ENCODE peak calls at places on chromosomes 7 and 10, in four cellular contexts. U is stomach, V is HepG2, E is spleen. O is an unnamed sample.

GRCh38 chr10:23191764-23192395 is at the start of gene PTF1A:
- DNase-seq in V (no peak), E (no peak), U (no peak), O (no peak)

GRCh38 chr10:36063396-36063795 is 421.3 kb upstream of the FZD8 start:
- DNase-seq in E (no peak), U (no peak), V (no peak), O (no peak)

GRCh38 chr10:16952010-16952550 is 134.9 kb upstream of the RSU1 start:
- DNase-seq in V (no peak), U (no peak), E (no peak), O (no peak)

GRCh38 chr10:18860591-18861205 is 187.9 kb upstream of the MALRD1 start:
- DNase-seq in E (no peak), U (no peak), V (no peak), O (no peak)

GRCh38 chr10:124842721-124843120 is 41.1 kb downstream of the ABRAXAS2 start:
- DNase-seq in E (no peak), V (no peak), U (no peak), O (no peak)

GRCh38 chr10:106076496-106076895 is 1088.0 kb downstream of the SORCS1 start:
- DNase-seq in E (no peak), V (no peak), U (no peak), O (no peak)

GRCh38 chr7:47663239-47663638 is 81.3 kb upstream of the TNS3 start:
- DNase-seq in V (no peak), U (no peak), E (no peak), O (no peak)

GRCh38 chr7:100022621-100023020 is 7.2 kb downstream of the ZKSCAN1 start:
- DNase-seq in V (peak; percentile 63), E (no peak), U (peak; percentile 84), O (no peak)

GRCh38 chr7:108415821-108416536 is 40.3 kb downstream of the NRCAM start:
- DNase-seq in E (no peak), V (no peak), U (no peak), O (no peak)

GRCh38 chr7:142885311-142886230 is at the start of gene TRPV6:
- DNase-seq in V (no peak), E (peak; percentile 68), U (peak; percentile 88), O (peak; percentile 22)

GRCh38 chr10:28411648-28412047 is 108.8 kb upstream of the MPP7 start:
- DNase-seq in U (no peak), V (no peak), E (no peak), O (no peak)

GRCh38 chr7:89029864-89030263 is 234.3 kb upstream of the TEX47 start:
- DNase-seq in V (no peak), U (no peak), E (no peak), O (peak; percentile 2)

DNA sequence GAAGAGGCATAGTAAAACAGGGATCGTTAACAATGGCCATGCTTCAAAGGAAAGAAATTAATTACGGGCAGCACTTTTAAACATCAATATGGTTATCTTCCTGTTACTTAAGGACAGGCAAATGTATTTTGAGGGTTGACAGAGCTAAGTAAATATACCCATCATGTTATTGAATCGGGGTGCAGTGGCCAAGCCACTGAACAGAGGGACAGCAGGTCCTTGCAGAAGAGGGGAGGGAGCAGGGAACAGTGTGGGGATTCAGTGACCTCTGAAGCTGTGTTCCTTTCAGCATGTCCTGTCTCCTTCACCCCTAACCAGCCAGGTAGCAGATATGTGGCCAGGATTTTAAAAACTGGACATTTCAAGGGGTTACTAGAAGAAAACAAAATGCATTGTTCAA is 12.7 kb downstream of the ANK3 start:
- DNase-seq in V (no peak), E (no peak), U (no peak), O (no peak)
- TF ChIP-seq POLR2AphosphoS5 in V (no peak), E (no peak), U (no peak), O (no peak)

DNA sequence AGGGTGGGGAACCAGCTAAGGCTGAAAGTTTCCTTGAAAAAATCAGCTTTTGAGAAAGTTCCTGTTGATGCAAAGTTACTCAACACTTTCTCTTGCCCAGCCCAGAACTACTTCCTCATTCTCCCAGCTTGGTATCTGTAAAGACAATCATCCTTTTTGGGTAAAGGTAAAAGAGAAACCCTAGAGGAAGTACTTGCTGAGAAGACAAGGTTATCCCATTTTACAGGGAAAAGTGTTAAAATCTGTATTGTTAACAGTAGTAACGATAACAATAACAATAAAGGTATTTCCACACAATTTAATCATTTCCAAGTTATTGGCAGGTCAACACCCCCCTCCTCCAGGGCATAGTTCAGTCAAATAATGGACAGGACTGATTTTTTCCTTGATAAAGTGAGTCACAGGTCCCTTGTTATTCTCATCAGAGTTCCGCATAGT is 2.4 kb downstream of the ALOX5 start:
- DNase-seq in V (no peak), E (no peak), U (no peak), O (no peak)
- H3K4me1 ChIP-seq in V (peaks cover 10% of the 10 kb centered on the region), E (peaks cover 12% of the 10 kb centered on the region), U (peaks cover 19% of the 10 kb centered on the region), O (peaks cover 37% of the 10 kb centered on the region)

DNA sequence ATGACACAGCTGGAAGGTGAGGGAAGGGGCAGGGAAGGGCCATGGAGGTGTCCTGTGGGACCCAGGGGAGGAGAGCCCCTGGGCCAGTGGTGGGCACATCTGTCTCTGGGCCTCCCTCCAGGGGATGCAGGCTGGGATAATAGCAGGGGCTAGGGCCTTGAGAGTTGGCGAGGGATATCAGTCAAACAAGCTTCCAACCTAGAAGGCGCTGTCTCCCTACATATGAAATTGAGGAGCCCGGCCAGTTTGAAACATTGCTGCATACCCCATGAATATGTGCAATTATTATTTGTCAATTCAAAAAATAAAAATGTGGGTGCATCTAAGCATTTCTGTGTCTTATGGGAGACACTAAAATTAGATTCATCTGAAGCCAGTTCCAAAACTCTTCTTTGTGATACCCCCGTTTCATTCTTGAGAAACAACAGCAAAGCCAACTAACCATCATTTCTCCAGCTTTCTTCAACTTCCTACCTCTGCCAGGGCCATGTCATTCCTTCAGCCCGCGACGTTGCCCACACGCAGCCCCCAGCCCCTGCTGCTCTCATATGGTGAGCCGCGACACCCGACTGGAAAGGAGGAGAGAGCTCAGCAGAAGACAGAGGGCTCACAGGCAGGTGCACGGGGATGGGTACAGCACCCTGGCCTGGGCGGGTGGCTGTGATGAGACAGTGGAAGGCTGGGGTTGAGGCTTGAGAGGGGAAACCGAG is 418.7 kb downstream of the GLRX3 start:
- DNase-seq in E (no peak), V (no peak), U (no peak), O (no peak)
- H3K9me3 ChIP-seq in E (no peaks in the 10 kb centered on the region), V (no peaks in the 10 kb centered on the region), U (peaks cover 3% of the 10 kb centered on the region), O (no peaks in the 10 kb centered on the region)

GRCh38 chr10:13349776-13350274 is 1.7 kb upstream of the SEPHS1 start:
- DNase-seq in V (no peak), U (peak; percentile 37), E (peak; percentile 85), O (no peak)
- TF ChIP-seq POLR2AphosphoS5 in V (no peak), U (no peak), E (peak; percentile 74), O (peak; percentile 50)

DNA sequence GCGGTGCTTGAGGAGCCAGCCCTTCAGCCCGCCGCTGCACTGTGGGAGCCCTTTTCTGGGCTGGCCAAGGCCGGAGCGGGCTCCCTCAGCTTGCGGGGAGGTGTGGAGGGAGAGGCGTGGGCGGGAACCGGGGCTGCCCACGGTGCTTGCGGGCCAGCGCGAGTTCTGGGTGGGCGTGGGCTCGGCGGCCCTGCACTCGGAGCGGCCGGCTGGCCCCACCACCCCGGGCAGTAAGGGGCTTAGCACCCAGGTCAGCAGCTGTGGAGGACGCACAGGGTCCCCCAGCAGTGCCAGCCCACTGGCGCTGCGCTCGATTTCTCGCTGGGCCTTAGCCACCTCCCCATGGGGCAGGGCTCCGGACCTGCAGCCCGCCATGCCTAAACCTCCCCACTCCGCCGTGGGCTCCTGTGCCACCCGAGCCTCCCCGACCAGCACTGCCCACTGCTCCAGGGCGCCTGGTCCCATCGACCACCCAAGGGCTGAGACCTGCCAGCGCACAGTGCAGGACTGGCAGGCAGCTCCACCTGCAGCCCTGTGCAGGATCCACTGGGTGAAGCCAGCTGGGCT is 9.5 kb upstream of the GSTO1 start:
- DNase-seq in E (no peak), V (no peak), U (no peak), O (no peak)
- H3K4me1 ChIP-seq in E (no peaks in the 10 kb centered on the region), V (peaks cover 26% of the 10 kb centered on the region), U (no peaks in the 10 kb centered on the region), O (no peaks in the 10 kb centered on the region)

GRCh38 chr10:792083-792791 is 102.8 kb upstream of the DIP2C start:
- DNase-seq in U (peak; percentile 23), V (no peak), E (no peak), O (no peak)

GRCh38 chr10:796233-796632 is 106.8 kb upstream of the DIP2C start:
- DNase-seq in U (no peak), V (no peak), E (no peak), O (no peak)

GRCh38 chr10:797179-797578 is 107.7 kb upstream of the DIP2C start:
- DNase-seq in E (no peak), U (no peak), V (no peak), O (no peak)

GRCh38 chr10:792792-793100 is 103.3 kb upstream of the DIP2C start:
- DNase-seq in U (no peak), E (no peak), V (no peak), O (no peak)

DNA sequence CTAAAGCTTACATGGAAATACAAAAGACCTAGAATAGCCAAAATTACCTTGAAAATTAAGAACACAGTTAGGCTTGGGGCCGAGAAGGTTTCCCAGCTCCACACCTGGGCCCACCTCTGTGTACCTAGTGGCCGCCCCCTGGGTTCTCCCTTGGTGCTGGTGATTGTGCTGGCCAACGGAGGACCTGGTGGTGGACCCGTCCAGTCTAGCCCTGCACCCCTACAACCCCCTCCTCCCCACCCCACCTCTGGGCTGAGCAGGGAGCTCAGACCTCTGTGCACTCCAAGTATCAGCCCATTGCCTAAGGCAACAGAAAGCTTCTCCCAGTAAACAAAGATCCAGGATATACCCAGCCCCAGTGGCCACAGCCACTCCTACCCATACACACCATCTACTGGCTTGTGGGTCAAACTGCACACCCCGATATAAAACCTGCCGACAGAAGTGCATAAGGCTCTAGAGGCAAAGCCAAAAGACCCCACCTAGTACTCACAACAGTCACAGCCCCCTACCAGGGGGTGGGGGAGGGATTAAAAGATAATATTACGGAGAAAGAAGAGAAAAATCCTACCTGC is 105.0 kb upstream of the DIP2C start:
- DNase-seq in U (no peak), E (no peak), V (peak; percentile 57), O (no peak)
- H3K9me3 ChIP-seq in U (no peaks in the 10 kb centered on the region), E (peaks cover 6% of the 10 kb centered on the region), V (peaks cover 13% of the 10 kb centered on the region), O (peaks cover 6% of the 10 kb centered on the region)

GRCh38 chr7:150735596-150736358 is 1.4 kb upstream of the GIMAP5 start:
- DNase-seq in E (no peak), U (no peak), V (no peak), O (no peak)

GRCh38 chr7:150736864-150737263 is 354 bp upstream of the GIMAP5 start:
- DNase-seq in V (no peak), E (no peak), U (no peak), O (no peak)

GRCh38 chr7:150739045-150739432 is 1.8 kb downstream of the GIMAP5 start:
- DNase-seq in E (no peak), U (no peak), V (peak; percentile 11), O (no peak)

GRCh38 chr7:150738092-150739044 is 1.1 kb downstream of the GIMAP5 start:
- DNase-seq in E (no peak), U (no peak), V (no peak), O (peak; percentile 26)

GRCh38 chr7:150737265-150738055 is at the start of gene GIMAP5:
- DNase-seq in E (peak; percentile 85), U (no peak), V (no peak), O (no peak)
- TF ChIP-seq POLR2AphosphoS5 in E (peak; percentile 84), U (no peak), V (no peak), O (no peak)